ENCODE peak calls at places on chromosomes 13 and 19, in four cellular contexts. Z is HT1080; C is NCI-H1930; P is activated CD4-positive, alpha-beta memory T cell treated with anti-CD3 and anti-CD28 coated beads for 36 hours. M is an unnamed sample.
A peak's percentile ranks its signal among the peaks of the same experiment; 100 is the strongest.

GRCh38 chr19:51742736-51743288 is 8.9 kb downstream of the FPR1 start:
- DNase-seq in Z (peak; percentile 63), C (no peak), P (no peak), M (no peak)

GRCh38 chr19:36115453-36116343 is at the start of gene TBCB:
- DNase-seq in Z (peak; percentile 48), C (peak; percentile 82), P (peak; percentile 93), M (no peak)

GRCh38 chr19:19460761-19461265 is 54.5 kb downstream of the TSSK6 start:
- DNase-seq in Z (no peak), C (no peak), P (peak; percentile 80), M (no peak)

GRCh38 chr13:80036845-80037504 is 304.0 kb downstream of the SPRY2 start:
- DNase-seq in Z (no peak), C (no peak), P (no peak), M (no peak)

GRCh38 chr13:54627973-54628372 is 1599.4 kb downstream of the OLFM4 start:
- DNase-seq in Z (peak; percentile 2), C (no peak), P (no peak), M (no peak)

GRCh38 chr19:29543381-29543780 is 17.6 kb downstream of the VSTM2B start:
- DNase-seq in Z (no peak), C (no peak), P (peak; percentile 2), M (no peak)

GRCh38 chr19:51366999-51367564 is 894 bp upstream of the ETFB start:
- DNase-seq in Z (no peak), C (no peak), P (peak; percentile 60), M (no peak)

GRCh38 chr13:99211421-99212035 is 10.9 kb downstream of the UBAC2 start:
- DNase-seq in Z (no peak), C (no peak), P (no peak), M (no peak)

GRCh38 chr13:45658586-45659235 is 43.2 kb upstream of the ERICH6B start:
- DNase-seq in Z (peak; percentile 27), C (no peak), P (no peak), M (no peak)

GRCh38 chr19:2812414-2813234 is 7.0 kb upstream of the ZNF554 start:
- DNase-seq in Z (no peak), C (no peak), P (no peak), M (no peak)

GRCh38 chr13:51494151-51494550 is 41.3 kb upstream of the INTS6 start:
- DNase-seq in Z (no peak), C (no peak), P (no peak), M (no peak)